ENCODE peak calls at places on chromosomes 5 and 9, in ten cellular contexts. One of them, this sample, is unnamed.

GRCh38 chr5:45694255-45694834 is 1.8 kb downstream of the HCN1 start:
- DNase-seq in activated CD8-positive, alpha-beta T cell treated with anti-CD3 and anti-CD28 coated beads for 36 hours: no peak
- DNase-seq in NCI-H774: no peak
- DNase-seq in NCI-H524: peak
- DNase-seq in T1000: peak
- DNase-seq in AG04450: no peak
- DNase-seq in activated T-cell treated with anti-CD3 and anti-CD28 coated beads, Interleukin-2, amount 50 U/mL, for 72 hours: no peak
- DNase-seq in endothelial cell: peak
- DNase-seq in fibroblast of villous mesenchyme: no peak
- DNase-seq in AG04449: no peak
- DNase-seq in this sample: peak

GRCh38 chr5:35618297-35618636 is 604 bp downstream of the SPEF2 start:
- DNase-seq in activated CD8-positive, alpha-beta T cell treated with anti-CD3 and anti-CD28 coated beads for 36 hours: no peak
- DNase-seq in NCI-H774: no peak
- DNase-seq in NCI-H524: peak
- DNase-seq in T1000: no peak
- DNase-seq in AG04450: no peak
- DNase-seq in activated T-cell treated with anti-CD3 and anti-CD28 coated beads, Interleukin-2, amount 50 U/mL, for 72 hours: no peak
- DNase-seq in endothelial cell: no peak
- DNase-seq in fibroblast of villous mesenchyme: no peak
- DNase-seq in AG04449: no peak
- DNase-seq in this sample: peak

GRCh38 chr5:150122158-150122510 is 33.5 kb downstream of the PDGFRB start:
- DNase-seq in activated CD8-positive, alpha-beta T cell treated with anti-CD3 and anti-CD28 coated beads for 36 hours: peak
- DNase-seq in NCI-H774: no peak
- DNase-seq in NCI-H524: no peak
- DNase-seq in T1000: no peak
- DNase-seq in AG04450: no peak
- DNase-seq in activated T-cell treated with anti-CD3 and anti-CD28 coated beads, Interleukin-2, amount 50 U/mL, for 72 hours: peak
- DNase-seq in endothelial cell: no peak
- DNase-seq in fibroblast of villous mesenchyme: no peak
- DNase-seq in AG04449: no peak
- DNase-seq in this sample: no peak

GRCh38 chr5:111737716-111738115 is 19.3 kb downstream of the NREP start:
- DNase-seq in activated CD8-positive, alpha-beta T cell treated with anti-CD3 and anti-CD28 coated beads for 36 hours: no peak
- DNase-seq in NCI-H774: no peak
- DNase-seq in NCI-H524: no peak
- DNase-seq in T1000: no peak
- DNase-seq in AG04450: no peak
- DNase-seq in activated T-cell treated with anti-CD3 and anti-CD28 coated beads, Interleukin-2, amount 50 U/mL, for 72 hours: no peak
- DNase-seq in endothelial cell: no peak
- DNase-seq in fibroblast of villous mesenchyme: peak
- DNase-seq in AG04449: no peak
- DNase-seq in this sample: peak

GRCh38 chr5:101473483-101473882 is 570.4 kb upstream of the ST8SIA4 start:
- DNase-seq in activated CD8-positive, alpha-beta T cell treated with anti-CD3 and anti-CD28 coated beads for 36 hours: no peak
- DNase-seq in NCI-H774: no peak
- DNase-seq in NCI-H524: no peak
- DNase-seq in T1000: no peak
- DNase-seq in AG04450: no peak
- DNase-seq in activated T-cell treated with anti-CD3 and anti-CD28 coated beads, Interleukin-2, amount 50 U/mL, for 72 hours: no peak
- DNase-seq in endothelial cell: no peak
- DNase-seq in fibroblast of villous mesenchyme: no peak
- DNase-seq in AG04449: no peak
- DNase-seq in this sample: no peak

GRCh38 chr5:90876366-90876765 is 317.8 kb downstream of the ADGRV1 start:
- DNase-seq in activated CD8-positive, alpha-beta T cell treated with anti-CD3 and anti-CD28 coated beads for 36 hours: no peak
- DNase-seq in NCI-H774: no peak
- DNase-seq in NCI-H524: no peak
- DNase-seq in T1000: no peak
- DNase-seq in AG04450: no peak
- DNase-seq in activated T-cell treated with anti-CD3 and anti-CD28 coated beads, Interleukin-2, amount 50 U/mL, for 72 hours: no peak
- DNase-seq in endothelial cell: no peak
- DNase-seq in fibroblast of villous mesenchyme: no peak
- DNase-seq in AG04449: no peak
- DNase-seq in this sample: no peak

GRCh38 chr5:23208959-23209431 is 298.4 kb upstream of the PRDM9 start:
- DNase-seq in activated CD8-positive, alpha-beta T cell treated with anti-CD3 and anti-CD28 coated beads for 36 hours: peak
- DNase-seq in NCI-H774: peak
- DNase-seq in NCI-H524: peak
- DNase-seq in T1000: peak
- DNase-seq in AG04450: no peak
- DNase-seq in activated T-cell treated with anti-CD3 and anti-CD28 coated beads, Interleukin-2, amount 50 U/mL, for 72 hours: peak
- DNase-seq in endothelial cell: peak
- DNase-seq in fibroblast of villous mesenchyme: peak
- DNase-seq in AG04449: no peak
- DNase-seq in this sample: peak

GRCh38 chr5:137753227-137753985 is 757 bp downstream of the HNRNPA0 start:
- DNase-seq in activated CD8-positive, alpha-beta T cell treated with anti-CD3 and anti-CD28 coated beads for 36 hours: peak
- DNase-seq in NCI-H774: no peak
- DNase-seq in NCI-H524: peak
- DNase-seq in T1000: no peak
- DNase-seq in AG04450: no peak
- DNase-seq in activated T-cell treated with anti-CD3 and anti-CD28 coated beads, Interleukin-2, amount 50 U/mL, for 72 hours: peak
- DNase-seq in endothelial cell: peak
- DNase-seq in fibroblast of villous mesenchyme: no peak
- DNase-seq in AG04449: no peak
- DNase-seq in this sample: peak

GRCh38 chr5:107263387-107264003 is 407.2 kb downstream of the EFNA5 start:
- DNase-seq in activated CD8-positive, alpha-beta T cell treated with anti-CD3 and anti-CD28 coated beads for 36 hours: no peak
- DNase-seq in NCI-H774: no peak
- DNase-seq in NCI-H524: no peak
- DNase-seq in T1000: no peak
- DNase-seq in AG04450: no peak
- DNase-seq in activated T-cell treated with anti-CD3 and anti-CD28 coated beads, Interleukin-2, amount 50 U/mL, for 72 hours: no peak
- DNase-seq in endothelial cell: no peak
- DNase-seq in fibroblast of villous mesenchyme: no peak
- DNase-seq in AG04449: no peak
- DNase-seq in this sample: no peak

GRCh38 chr5:58622884-58623871 is 40.3 kb downstream of the RAB3C start:
- DNase-seq in activated CD8-positive, alpha-beta T cell treated with anti-CD3 and anti-CD28 coated beads for 36 hours: no peak
- DNase-seq in NCI-H774: no peak
- DNase-seq in NCI-H524: no peak
- DNase-seq in T1000: no peak
- DNase-seq in AG04450: no peak
- DNase-seq in activated T-cell treated with anti-CD3 and anti-CD28 coated beads, Interleukin-2, amount 50 U/mL, for 72 hours: no peak
- DNase-seq in endothelial cell: no peak
- DNase-seq in fibroblast of villous mesenchyme: no peak
- DNase-seq in AG04449: no peak
- DNase-seq in this sample: no peak

GRCh38 chr5:6636293-6636692 is 3.1 kb downstream of the SRD5A1 start:
- DNase-seq in activated CD8-positive, alpha-beta T cell treated with anti-CD3 and anti-CD28 coated beads for 36 hours: no peak
- DNase-seq in NCI-H774: peak
- DNase-seq in NCI-H524: no peak
- DNase-seq in T1000: no peak
- DNase-seq in AG04450: no peak
- DNase-seq in activated T-cell treated with anti-CD3 and anti-CD28 coated beads, Interleukin-2, amount 50 U/mL, for 72 hours: no peak
- DNase-seq in endothelial cell: no peak
- DNase-seq in fibroblast of villous mesenchyme: no peak
- DNase-seq in AG04449: no peak
- DNase-seq in this sample: no peak

GRCh38 chr9:91720313-91720712 is 229.7 kb downstream of the ROR2 start:
- DNase-seq in activated CD8-positive, alpha-beta T cell treated with anti-CD3 and anti-CD28 coated beads for 36 hours: no peak
- DNase-seq in NCI-H774: no peak
- DNase-seq in NCI-H524: no peak
- DNase-seq in T1000: no peak
- DNase-seq in AG04450: no peak
- DNase-seq in activated T-cell treated with anti-CD3 and anti-CD28 coated beads, Interleukin-2, amount 50 U/mL, for 72 hours: no peak
- DNase-seq in endothelial cell: no peak
- DNase-seq in fibroblast of villous mesenchyme: no peak
- DNase-seq in AG04449: no peak
- DNase-seq in this sample: no peak

GRCh38 chr5:34563951-34564705 is 92.0 kb upstream of the RAI14 start:
- DNase-seq in activated CD8-positive, alpha-beta T cell treated with anti-CD3 and anti-CD28 coated beads for 36 hours: no peak
- DNase-seq in NCI-H774: no peak
- DNase-seq in NCI-H524: no peak
- DNase-seq in T1000: no peak
- DNase-seq in AG04450: no peak
- DNase-seq in activated T-cell treated with anti-CD3 and anti-CD28 coated beads, Interleukin-2, amount 50 U/mL, for 72 hours: no peak
- DNase-seq in endothelial cell: no peak
- DNase-seq in fibroblast of villous mesenchyme: peak
- DNase-seq in AG04449: no peak
- DNase-seq in this sample: no peak

GRCh38 chr5:127031147-127031862 is 947 bp upstream of the MARCHF3 start:
- DNase-seq in activated CD8-positive, alpha-beta T cell treated with anti-CD3 and anti-CD28 coated beads for 36 hours: peak
- DNase-seq in NCI-H774: no peak
- DNase-seq in NCI-H524: no peak
- DNase-seq in T1000: no peak
- DNase-seq in AG04450: no peak
- DNase-seq in activated T-cell treated with anti-CD3 and anti-CD28 coated beads, Interleukin-2, amount 50 U/mL, for 72 hours: peak
- DNase-seq in endothelial cell: no peak
- DNase-seq in fibroblast of villous mesenchyme: no peak
- DNase-seq in AG04449: no peak
- DNase-seq in this sample: no peak

GRCh38 chr9:110254500-110254899 is 1.8 kb downstream of the TXN start:
- DNase-seq in activated CD8-positive, alpha-beta T cell treated with anti-CD3 and anti-CD28 coated beads for 36 hours: no peak
- DNase-seq in NCI-H774: no peak
- DNase-seq in NCI-H524: no peak
- DNase-seq in T1000: no peak
- DNase-seq in AG04450: no peak
- DNase-seq in activated T-cell treated with anti-CD3 and anti-CD28 coated beads, Interleukin-2, amount 50 U/mL, for 72 hours: no peak
- DNase-seq in endothelial cell: no peak
- DNase-seq in fibroblast of villous mesenchyme: no peak
- DNase-seq in AG04449: no peak
- DNase-seq in this sample: no peak

GRCh38 chr9:134029248-134030226 is 4.3 kb downstream of the BRD3OS start:
- DNase-seq in activated CD8-positive, alpha-beta T cell treated with anti-CD3 and anti-CD28 coated beads for 36 hours: no peak
- DNase-seq in NCI-H774: no peak
- DNase-seq in NCI-H524: no peak
- DNase-seq in T1000: no peak
- DNase-seq in AG04450: no peak
- DNase-seq in activated T-cell treated with anti-CD3 and anti-CD28 coated beads, Interleukin-2, amount 50 U/mL, for 72 hours: no peak
- DNase-seq in endothelial cell: no peak
- DNase-seq in fibroblast of villous mesenchyme: no peak
- DNase-seq in AG04449: no peak
- DNase-seq in this sample: no peak

GRCh38 chr9:109880276-109881169 is 100.5 kb downstream of the PALM2AKAP2 start:
- DNase-seq in activated CD8-positive, alpha-beta T cell treated with anti-CD3 and anti-CD28 coated beads for 36 hours: peak
- DNase-seq in NCI-H774: no peak
- DNase-seq in NCI-H524: peak
- DNase-seq in T1000: no peak
- DNase-seq in AG04450: no peak
- DNase-seq in activated T-cell treated with anti-CD3 and anti-CD28 coated beads, Interleukin-2, amount 50 U/mL, for 72 hours: peak
- DNase-seq in endothelial cell: peak
- DNase-seq in fibroblast of villous mesenchyme: peak
- DNase-seq in AG04449: no peak
- DNase-seq in this sample: no peak

GRCh38 chr5:180668835-180669596 is 19.6 kb upstream of the FLT4 start:
- DNase-seq in activated CD8-positive, alpha-beta T cell treated with anti-CD3 and anti-CD28 coated beads for 36 hours: no peak
- DNase-seq in NCI-H774: peak
- DNase-seq in NCI-H524: no peak
- DNase-seq in T1000: no peak
- DNase-seq in AG04450: no peak
- DNase-seq in activated T-cell treated with anti-CD3 and anti-CD28 coated beads, Interleukin-2, amount 50 U/mL, for 72 hours: no peak
- DNase-seq in endothelial cell: no peak
- DNase-seq in fibroblast of villous mesenchyme: no peak
- DNase-seq in AG04449: no peak
- DNase-seq in this sample: no peak

GRCh38 chr9:123360161-123361085 is 4.4 kb downstream of the CRB2 start:
- DNase-seq in activated CD8-positive, alpha-beta T cell treated with anti-CD3 and anti-CD28 coated beads for 36 hours: peak
- DNase-seq in NCI-H774: peak
- DNase-seq in NCI-H524: peak
- DNase-seq in T1000: no peak
- DNase-seq in AG04450: no peak
- DNase-seq in activated T-cell treated with anti-CD3 and anti-CD28 coated beads, Interleukin-2, amount 50 U/mL, for 72 hours: no peak
- DNase-seq in endothelial cell: peak
- DNase-seq in fibroblast of villous mesenchyme: peak
- DNase-seq in AG04449: no peak
- DNase-seq in this sample: no peak

GRCh38 chr9:6412572-6413364 is at the start of gene UHRF2:
- DNase-seq in activated CD8-positive, alpha-beta T cell treated with anti-CD3 and anti-CD28 coated beads for 36 hours: peak
- DNase-seq in NCI-H774: peak
- DNase-seq in NCI-H524: peak
- DNase-seq in T1000: peak
- DNase-seq in AG04450: peak
- DNase-seq in activated T-cell treated with anti-CD3 and anti-CD28 coated beads, Interleukin-2, amount 50 U/mL, for 72 hours: peak
- DNase-seq in endothelial cell: peak
- DNase-seq in fibroblast of villous mesenchyme: peak
- DNase-seq in AG04449: peak
- DNase-seq in this sample: peak

GRCh38 chr5:150515446-150515845 is 7.5 kb downstream of the NDST1 start:
- DNase-seq in activated CD8-positive, alpha-beta T cell treated with anti-CD3 and anti-CD28 coated beads for 36 hours: no peak
- DNase-seq in NCI-H774: no peak
- DNase-seq in NCI-H524: no peak
- DNase-seq in T1000: peak
- DNase-seq in AG04450: no peak
- DNase-seq in activated T-cell treated with anti-CD3 and anti-CD28 coated beads, Interleukin-2, amount 50 U/mL, for 72 hours: no peak
- DNase-seq in endothelial cell: no peak
- DNase-seq in fibroblast of villous mesenchyme: peak
- DNase-seq in AG04449: no peak
- DNase-seq in this sample: no peak

GRCh38 chr5:69131304-69131703 is 35.6 kb upstream of the CCNB1 start:
- DNase-seq in activated CD8-positive, alpha-beta T cell treated with anti-CD3 and anti-CD28 coated beads for 36 hours: no peak
- DNase-seq in NCI-H774: no peak
- DNase-seq in NCI-H524: no peak
- DNase-seq in T1000: no peak
- DNase-seq in AG04450: no peak
- DNase-seq in activated T-cell treated with anti-CD3 and anti-CD28 coated beads, Interleukin-2, amount 50 U/mL, for 72 hours: no peak
- DNase-seq in endothelial cell: no peak
- DNase-seq in fibroblast of villous mesenchyme: no peak
- DNase-seq in AG04449: no peak
- DNase-seq in this sample: no peak

GRCh38 chr9:36980148-36980974 is 53.7 kb downstream of the PAX5 start:
- DNase-seq in activated CD8-positive, alpha-beta T cell treated with anti-CD3 and anti-CD28 coated beads for 36 hours: peak
- DNase-seq in NCI-H774: peak
- DNase-seq in NCI-H524: peak
- DNase-seq in T1000: no peak
- DNase-seq in AG04450: no peak
- DNase-seq in activated T-cell treated with anti-CD3 and anti-CD28 coated beads, Interleukin-2, amount 50 U/mL, for 72 hours: no peak
- DNase-seq in endothelial cell: no peak
- DNase-seq in fibroblast of villous mesenchyme: no peak
- DNase-seq in AG04449: no peak
- DNase-seq in this sample: peak

GRCh38 chr9:89433826-89434225 is 64.1 kb downstream of the SEMA4D start:
- DNase-seq in activated CD8-positive, alpha-beta T cell treated with anti-CD3 and anti-CD28 coated beads for 36 hours: no peak
- DNase-seq in NCI-H774: no peak
- DNase-seq in NCI-H524: no peak
- DNase-seq in T1000: no peak
- DNase-seq in AG04450: peak
- DNase-seq in activated T-cell treated with anti-CD3 and anti-CD28 coated beads, Interleukin-2, amount 50 U/mL, for 72 hours: no peak
- DNase-seq in endothelial cell: no peak
- DNase-seq in fibroblast of villous mesenchyme: no peak
- DNase-seq in AG04449: peak
- DNase-seq in this sample: no peak

GRCh38 chr5:3596261-3596825 is 711 bp downstream of the IRX1 start:
- DNase-seq in activated CD8-positive, alpha-beta T cell treated with anti-CD3 and anti-CD28 coated beads for 36 hours: no peak
- DNase-seq in NCI-H774: no peak
- DNase-seq in NCI-H524: no peak
- DNase-seq in T1000: no peak
- DNase-seq in AG04450: no peak
- DNase-seq in activated T-cell treated with anti-CD3 and anti-CD28 coated beads, Interleukin-2, amount 50 U/mL, for 72 hours: no peak
- DNase-seq in endothelial cell: no peak
- DNase-seq in fibroblast of villous mesenchyme: no peak
- DNase-seq in AG04449: no peak
- DNase-seq in this sample: no peak

GRCh38 chr9:20558609-20559016 is 63.7 kb downstream of the MLLT3 start:
- DNase-seq in activated CD8-positive, alpha-beta T cell treated with anti-CD3 and anti-CD28 coated beads for 36 hours: peak
- DNase-seq in NCI-H774: no peak
- DNase-seq in NCI-H524: no peak
- DNase-seq in T1000: peak
- DNase-seq in AG04450: peak
- DNase-seq in activated T-cell treated with anti-CD3 and anti-CD28 coated beads, Interleukin-2, amount 50 U/mL, for 72 hours: peak
- DNase-seq in endothelial cell: no peak
- DNase-seq in fibroblast of villous mesenchyme: peak
- DNase-seq in AG04449: peak
- DNase-seq in this sample: no peak